ENCODE peak calls at places on chromosomes 4 and X, in ten cellular contexts. Q, U, J, Z, Y, K, N, T, B and A are unnamed samples.

GRCh38 chrX:44874481-44875184 is 1.6 kb downstream of the KDM6A start:
- DNase-seq in Q (peak; percentile 45), U (peak; percentile 73), J (peak; percentile 38), Z (no peak), Y (peak; percentile 49), K (no peak), N (peak; percentile 42), T (no peak), B (peak; percentile 42), A (no peak)

GRCh38 chr4:2534904-2535385 is 1.5 kb upstream of the FAM193A start:
- DNase-seq in Q (no peak), U (no peak), J (peak; percentile 14), Z (no peak), Y (peak; percentile 15), K (no peak), N (no peak), T (no peak), B (no peak), A (no peak)

GRCh38 chr4:113952452-113953029 is 26.9 kb downstream of the ARSJ start:
- DNase-seq in Q (no peak), U (peak; percentile 59), J (peak; percentile 74), Z (peak; percentile 46), Y (peak; percentile 62), K (no peak), N (no peak), T (no peak), B (no peak), A (no peak)

GRCh38 chrX:122440832-122441231 is 743.2 kb upstream of the GRIA3 start:
- DNase-seq in Q (no peak), U (no peak), J (no peak), Z (no peak), Y (no peak), K (no peak), N (no peak), T (no peak), B (no peak), A (no peak)

GRCh38 chr4:56786955-56787354 is 34.5 kb downstream of the SPINK2 start:
- DNase-seq in Q (no peak), U (peak; percentile 50), J (peak; percentile 59), Z (no peak), Y (peak; percentile 96), K (peak; percentile 64), N (no peak), T (no peak), B (peak; percentile 62), A (peak; percentile 57)

GRCh38 chrX:138710311-138710791 is 1.2 kb downstream of the FGF13 start:
- DNase-seq in Q (peak; percentile 8), U (no peak), J (no peak), Z (no peak), Y (no peak), K (no peak), N (no peak), T (no peak), B (no peak), A (no peak)

GRCh38 chrX:150869450-150869849 is 29.0 kb downstream of the CD99L2 start:
- DNase-seq in Q (no peak), U (no peak), J (no peak), Z (no peak), Y (no peak), K (peak; percentile 17), N (no peak), T (no peak), B (peak; percentile 34), A (no peak)

GRCh38 chrX:12977761-12978204 is 2.9 kb downstream of the TMSB4X start:
- DNase-seq in Q (no peak), U (no peak), J (no peak), Z (no peak), Y (no peak), K (no peak), N (no peak), T (no peak), B (no peak), A (no peak)

GRCh38 chr4:146522098-146522861 is 540 bp upstream of the SLC10A7 start:
- DNase-seq in Q (peak; percentile 81), U (peak; percentile 95), J (peak; percentile 85), Z (peak; percentile 47), Y (peak; percentile 80), K (peak; percentile 92), N (peak; percentile 93), T (peak; percentile 94), B (peak; percentile 95), A (peak; percentile 90)

GRCh38 chr4:88868510-88868909 is 170.9 kb upstream of the NAP1L5 start:
- DNase-seq in Q (no peak), U (no peak), J (no peak), Z (no peak), Y (no peak), K (no peak), N (no peak), T (no peak), B (peak; percentile 32), A (no peak)

GRCh38 chr4:172983014-172983413 is 185.6 kb upstream of the GALNT7 start:
- DNase-seq in Q (no peak), U (no peak), J (no peak), Z (no peak), Y (no peak), K (no peak), N (no peak), T (peak; percentile 48), B (no peak), A (no peak)

GRCh38 chr4:74316397-74316796 is 8.1 kb downstream of the EPGN start:
- DNase-seq in Q (no peak), U (peak; percentile 33), J (peak; percentile 9), Z (no peak), Y (no peak), K (no peak), N (no peak), T (no peak), B (no peak), A (no peak)

GRCh38 chr4:182604953-182605352 is 312.2 kb downstream of the DCTD start:
- DNase-seq in Q (no peak), U (no peak), J (peak; percentile 40), Z (no peak), Y (peak; percentile 96), K (no peak), N (no peak), T (no peak), B (no peak), A (no peak)

GRCh38 chr4:105624530-105624929 is 72.1 kb downstream of the ARHGEF38 start:
- DNase-seq in Q (no peak), U (peak; percentile 11), J (no peak), Z (no peak), Y (peak; percentile 40), K (peak; percentile 25), N (no peak), T (peak; percentile 52), B (no peak), A (peak; percentile 78)

DNA sequence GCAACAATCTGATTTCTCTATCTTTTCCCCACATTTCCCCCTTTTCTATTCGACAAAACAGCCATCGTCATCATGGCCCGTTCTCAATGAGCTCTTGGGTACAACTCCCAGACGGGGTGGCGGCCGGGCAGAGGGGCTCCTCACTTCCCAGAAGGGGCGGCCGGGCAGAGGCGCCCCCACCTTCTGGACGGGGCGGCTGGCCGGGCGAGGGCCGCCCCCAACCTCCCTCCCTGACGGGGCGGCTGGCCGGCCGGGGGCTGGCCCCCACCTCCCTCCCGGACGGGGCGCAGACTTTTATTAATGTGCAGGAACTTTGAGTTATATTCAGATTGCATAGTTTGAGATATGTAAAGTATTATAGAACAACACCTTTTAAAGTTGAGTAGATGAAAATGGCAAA is 64.4 kb upstream of the HPGD start:
- DNase-seq in Q (no peak), U (no peak), J (no peak), Z (no peak), Y (no peak), K (no peak), N (no peak), T (no peak), B (no peak), A (no peak)
- H3K4me1 ChIP-seq in Q (no peaks in the 10 kb centered on the region), U (peaks cover 4% of the 10 kb centered on the region), J (no peaks in the 10 kb centered on the region), Z (no peaks in the 10 kb centered on the region), Y (no peaks in the 10 kb centered on the region), K (no peaks in the 10 kb centered on the region), N (no peaks in the 10 kb centered on the region), T (no peaks in the 10 kb centered on the region), B (no peaks in the 10 kb centered on the region), A (no peaks in the 10 kb centered on the region)

DNA sequence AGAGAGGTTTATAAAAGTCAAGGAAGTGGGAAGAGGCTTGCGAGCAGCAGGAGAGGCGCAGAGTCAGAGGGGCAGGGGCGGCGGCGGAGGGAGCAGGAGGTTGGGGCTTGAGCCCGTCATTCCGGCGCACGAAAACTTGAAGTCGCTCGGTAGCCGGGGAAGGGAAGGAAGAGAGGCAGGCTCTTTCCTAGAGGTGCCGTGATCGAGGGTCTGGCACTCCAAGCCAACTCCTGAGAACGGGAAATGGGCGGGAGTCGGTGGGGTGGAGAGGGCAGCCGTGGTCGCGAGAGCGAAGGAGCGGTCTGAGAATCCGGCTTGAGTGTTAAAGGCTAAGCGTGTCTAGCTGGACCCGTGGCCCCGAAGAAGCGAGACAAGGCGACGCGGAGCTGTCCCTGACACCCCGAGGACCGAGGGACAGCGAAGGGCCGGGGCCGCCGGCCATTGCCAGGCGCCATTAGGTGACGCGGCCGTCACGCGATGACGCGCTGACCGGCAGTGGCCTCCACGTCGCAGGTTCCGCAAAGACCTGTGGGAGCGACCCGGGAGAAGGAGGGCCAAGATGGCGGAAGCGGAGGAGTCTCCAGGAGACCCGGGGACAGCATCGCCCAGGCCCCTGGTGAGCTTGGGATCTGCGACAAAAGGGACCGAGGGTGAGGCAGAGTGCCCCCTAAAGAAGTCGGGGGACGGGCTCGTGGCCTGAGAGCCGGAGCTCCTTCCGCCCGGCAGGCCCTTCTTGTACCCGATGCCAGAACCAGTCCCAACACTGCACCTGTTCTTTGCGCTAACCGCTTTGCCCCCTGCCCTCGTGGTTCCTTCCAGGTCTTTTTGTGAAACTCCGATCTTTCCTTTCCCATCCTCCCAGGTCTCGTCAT is at the start of gene YIPF6:
- DNase-seq in Q (peak; percentile 51), U (peak; percentile 85), J (peak; percentile 79), Z (peak; percentile 49), Y (peak; percentile 72), K (peak; percentile 82), N (peak; percentile 87), T (peak; percentile 88), B (peak; percentile 83), A (peak; percentile 81)
- H3K4me1 ChIP-seq in Q (peaks cover 6% of the 10 kb centered on the region), U (peaks cover 3% of the 10 kb centered on the region), J (peaks cover 16% of the 10 kb centered on the region), Z (no peaks in the 10 kb centered on the region), Y (no peaks in the 10 kb centered on the region), K (peaks cover 24% of the 10 kb centered on the region), N (no peaks in the 10 kb centered on the region), T (no peaks in the 10 kb centered on the region), B (no peaks in the 10 kb centered on the region), A (peaks cover 7% of the 10 kb centered on the region)

GRCh38 chr4:188988131-188988530 is 848.9 kb downstream of the TRIML1 start:
- DNase-seq in Q (no peak), U (no peak), J (no peak), Z (no peak), Y (no peak), K (no peak), N (no peak), T (no peak), B (no peak), A (no peak)
- H3K4me1 ChIP-seq in Q (no peaks in the 10 kb centered on the region), U (no peaks in the 10 kb centered on the region), J (peaks cover 18% of the 10 kb centered on the region), Z (no peaks in the 10 kb centered on the region), Y (peaks cover 8% of the 10 kb centered on the region), K (no peaks in the 10 kb centered on the region), N (no peaks in the 10 kb centered on the region), T (no peaks in the 10 kb centered on the region), B (no peaks in the 10 kb centered on the region), A (no peaks in the 10 kb centered on the region)

DNA sequence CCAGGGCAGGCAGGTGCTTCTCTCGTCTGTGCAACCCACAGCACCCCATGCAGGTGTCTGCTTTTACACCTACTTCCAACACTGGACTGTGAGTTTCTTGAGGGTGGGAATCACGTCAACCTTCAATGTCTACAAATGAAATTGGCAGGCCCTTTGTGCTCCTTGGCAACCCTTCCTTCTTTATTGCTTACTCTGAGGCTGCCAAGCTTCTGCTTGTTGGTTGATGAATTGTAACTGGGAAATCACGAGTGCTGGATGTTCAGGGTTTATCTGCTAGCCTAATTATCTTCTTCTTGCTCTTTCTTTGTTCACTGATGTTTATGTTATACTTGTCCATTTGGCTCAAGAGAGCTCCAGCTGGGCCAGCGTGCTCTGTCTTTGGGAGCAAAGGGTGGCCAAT is 2.5 kb upstream of the DGAT2L6 start:
- DNase-seq in Q (no peak), U (no peak), J (peak; percentile 48), Z (no peak), Y (peak; percentile 41), K (no peak), N (no peak), T (no peak), B (no peak), A (no peak)
- H3K4me1 ChIP-seq in Q (no peaks in the 10 kb centered on the region), U (peaks cover 51% of the 10 kb centered on the region), J (peaks cover 38% of the 10 kb centered on the region), Z (peaks cover 5% of the 10 kb centered on the region), Y (peaks cover 13% of the 10 kb centered on the region), K (no peaks in the 10 kb centered on the region), N (no peaks in the 10 kb centered on the region), T (no peaks in the 10 kb centered on the region), B (no peaks in the 10 kb centered on the region), A (no peaks in the 10 kb centered on the region)